ENCODE peak calls at places on chromosomes 6 and 20, in nine cellular contexts. One of them, this sample, is unnamed.

GRCh38 chr6:134420638-134421181 is 102.8 kb upstream of the SGK1 start:
- DNase-seq in transverse colon: no peak
- DNase-seq in ovary: no peak
- DNase-seq in esophagus muscularis mucosa: no peak
- DNase-seq in HepG2: no peak
- DNase-seq in sigmoid colon: no peak
- DNase-seq in K562: no peak
- DNase-seq in stomach: no peak
- DNase-seq in A549: peak
- DNase-seq in this sample: no peak

GRCh38 chr6:88166493-88166900 is 350 bp upstream of the CNR1 start:
- DNase-seq in stomach: no peak
- DNase-seq in HepG2: no peak
- DNase-seq in A549: no peak
- DNase-seq in K562: peak
- DNase-seq in esophagus muscularis mucosa: no peak
- DNase-seq in transverse colon: no peak
- DNase-seq in ovary: no peak
- DNase-seq in sigmoid colon: no peak
- DNase-seq in this sample: no peak

GRCh38 chr6:151494235-151494950 is 576 bp downstream of the CCDC170 start:
- DNase-seq in sigmoid colon: no peak
- DNase-seq in K562: no peak
- DNase-seq in ovary: peak
- DNase-seq in esophagus muscularis mucosa: no peak
- DNase-seq in transverse colon: no peak
- DNase-seq in A549: peak
- DNase-seq in stomach: peak
- DNase-seq in HepG2: peak
- DNase-seq in this sample: peak

GRCh38 chr6:50381106-50381415 is 331.3 kb upstream of the DEFB112 start:
- DNase-seq in K562: no peak
- DNase-seq in HepG2: no peak
- DNase-seq in ovary: no peak
- DNase-seq in A549: no peak
- DNase-seq in esophagus muscularis mucosa: no peak
- DNase-seq in sigmoid colon: no peak
- DNase-seq in transverse colon: no peak
- DNase-seq in stomach: no peak
- DNase-seq in this sample: no peak

GRCh38 chr6:12875061-12875460 is 158.5 kb downstream of the PHACTR1 start:
- DNase-seq in HepG2: no peak
- DNase-seq in sigmoid colon: no peak
- DNase-seq in esophagus muscularis mucosa: no peak
- DNase-seq in ovary: no peak
- DNase-seq in A549: no peak
- DNase-seq in K562: no peak
- DNase-seq in transverse colon: no peak
- DNase-seq in stomach: no peak
- DNase-seq in this sample: no peak

GRCh38 chr20:41895633-41896032 is 277.5 kb upstream of the CHD6 start:
- DNase-seq in sigmoid colon: no peak
- DNase-seq in transverse colon: no peak
- DNase-seq in esophagus muscularis mucosa: peak
- DNase-seq in A549: no peak
- DNase-seq in ovary: no peak
- DNase-seq in K562: no peak
- DNase-seq in stomach: no peak
- DNase-seq in HepG2: no peak
- DNase-seq in this sample: no peak

GRCh38 chr20:63009044-63009961 is 2.5 kb upstream of the BHLHE23 start:
- DNase-seq in esophagus muscularis mucosa: no peak
- DNase-seq in ovary: peak
- DNase-seq in HepG2: peak
- DNase-seq in sigmoid colon: peak
- DNase-seq in A549: peak
- DNase-seq in stomach: peak
- DNase-seq in transverse colon: peak
- DNase-seq in K562: peak
- DNase-seq in this sample: peak

GRCh38 chr6:160991411-160992322 is at the start of gene MAP3K4:
- DNase-seq in K562: peak
- DNase-seq in transverse colon: peak
- DNase-seq in sigmoid colon: peak
- DNase-seq in ovary: peak
- DNase-seq in esophagus muscularis mucosa: peak
- DNase-seq in HepG2: peak
- DNase-seq in A549: peak
- DNase-seq in stomach: peak
- DNase-seq in this sample: peak

GRCh38 chr6:150547511-150548222 is 52.0 kb upstream of the PLEKHG1 start:
- DNase-seq in K562: no peak
- DNase-seq in HepG2: peak
- DNase-seq in esophagus muscularis mucosa: peak
- DNase-seq in ovary: peak
- DNase-seq in sigmoid colon: no peak
- DNase-seq in stomach: no peak
- DNase-seq in transverse colon: no peak
- DNase-seq in A549: no peak
- DNase-seq in this sample: peak

GRCh38 chr6:35566794-35567193 is 54.1 kb upstream of the TULP1 start:
- DNase-seq in sigmoid colon: no peak
- DNase-seq in A549: no peak
- DNase-seq in HepG2: no peak
- DNase-seq in ovary: no peak
- DNase-seq in K562: no peak
- DNase-seq in esophagus muscularis mucosa: no peak
- DNase-seq in stomach: no peak
- DNase-seq in transverse colon: no peak
- DNase-seq in this sample: no peak

GRCh38 chr6:13697857-13698256 is 13.8 kb downstream of the RANBP9 start:
- DNase-seq in stomach: no peak
- DNase-seq in ovary: no peak
- DNase-seq in HepG2: no peak
- DNase-seq in sigmoid colon: no peak
- DNase-seq in transverse colon: no peak
- DNase-seq in K562: no peak
- DNase-seq in esophagus muscularis mucosa: no peak
- DNase-seq in A549: no peak
- DNase-seq in this sample: no peak

GRCh38 chr20:3818155-3819151 is 1.9 kb upstream of the AP5S1 start:
- DNase-seq in esophagus muscularis mucosa: no peak
- DNase-seq in HepG2: peak
- DNase-seq in ovary: peak
- DNase-seq in A549: peak
- DNase-seq in sigmoid colon: peak
- DNase-seq in K562: peak
- DNase-seq in stomach: peak
- DNase-seq in transverse colon: peak
- DNase-seq in this sample: peak

GRCh38 chr6:100267721-100268123 is 197.0 kb downstream of the SIM1 start:
- DNase-seq in HepG2: no peak
- DNase-seq in transverse colon: no peak
- DNase-seq in K562: no peak
- DNase-seq in A549: no peak
- DNase-seq in stomach: no peak
- DNase-seq in ovary: no peak
- DNase-seq in esophagus muscularis mucosa: no peak
- DNase-seq in sigmoid colon: no peak
- DNase-seq in this sample: no peak

GRCh38 chr6:30990422-30991086 is 7.0 kb downstream of the MUC21 start:
- DNase-seq in transverse colon: no peak
- DNase-seq in A549: no peak
- DNase-seq in sigmoid colon: no peak
- DNase-seq in HepG2: no peak
- DNase-seq in K562: no peak
- DNase-seq in stomach: no peak
- DNase-seq in ovary: no peak
- DNase-seq in esophagus muscularis mucosa: no peak
- DNase-seq in this sample: no peak

DNA sequence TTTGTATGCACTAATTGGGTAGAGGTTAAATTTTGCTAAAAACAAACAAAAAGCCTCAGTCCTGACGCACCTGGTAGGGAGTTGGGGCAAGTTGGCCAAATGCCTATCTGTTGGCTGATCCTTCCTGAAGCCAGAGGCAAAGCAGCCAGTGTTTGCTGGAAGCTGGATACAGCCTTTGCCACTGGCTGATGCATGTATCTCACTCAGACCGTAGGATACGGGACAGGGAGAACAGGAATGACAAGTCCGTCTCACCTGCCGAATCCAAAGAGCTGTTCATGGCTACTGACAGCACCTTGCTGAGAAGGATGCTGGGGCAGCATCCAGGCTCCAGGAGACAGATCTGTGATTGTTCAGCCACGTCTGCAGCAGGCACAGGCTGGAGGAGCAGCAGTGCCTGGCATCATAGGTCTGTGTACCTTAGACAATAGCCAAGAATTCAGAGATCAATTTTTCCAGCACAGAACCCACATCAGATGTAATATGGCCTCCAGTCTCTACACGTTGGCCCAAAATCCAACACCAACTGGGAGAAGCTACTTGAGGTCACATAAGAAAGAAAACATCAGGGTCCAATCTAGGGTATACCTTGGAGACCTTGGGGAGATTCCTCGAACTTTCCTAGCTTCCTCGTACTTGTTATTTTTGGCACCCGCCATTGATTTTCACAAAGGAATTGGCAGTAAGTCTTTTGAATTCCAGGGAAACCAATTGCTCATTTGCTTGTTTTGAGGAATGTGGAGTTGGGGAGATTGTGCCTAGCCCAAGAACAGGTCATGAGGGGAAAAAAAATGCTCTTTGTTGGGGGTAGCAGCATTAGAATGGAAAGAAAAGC is 108.5 kb upstream of the ARMC2 start:
- DNase-seq in ovary: no peak
- DNase-seq in K562: no peak
- DNase-seq in A549: no peak
- DNase-seq in sigmoid colon: no peak
- DNase-seq in stomach: peak
- DNase-seq in HepG2: no peak
- DNase-seq in esophagus muscularis mucosa: no peak
- DNase-seq in transverse colon: no peak
- DNase-seq in this sample: no peak
- TF ChIP-seq EP300 in ovary: no peak
- TF ChIP-seq EP300 in K562: no peak
- TF ChIP-seq EP300 in A549: no peak
- TF ChIP-seq EP300 in sigmoid colon: no peak
- TF ChIP-seq EP300 in stomach: no peak
- TF ChIP-seq EP300 in HepG2: no peak
- TF ChIP-seq EP300 in esophagus muscularis mucosa: no peak
- TF ChIP-seq EP300 in transverse colon: no peak
- TF ChIP-seq EP300 in this sample: no peak

DNA sequence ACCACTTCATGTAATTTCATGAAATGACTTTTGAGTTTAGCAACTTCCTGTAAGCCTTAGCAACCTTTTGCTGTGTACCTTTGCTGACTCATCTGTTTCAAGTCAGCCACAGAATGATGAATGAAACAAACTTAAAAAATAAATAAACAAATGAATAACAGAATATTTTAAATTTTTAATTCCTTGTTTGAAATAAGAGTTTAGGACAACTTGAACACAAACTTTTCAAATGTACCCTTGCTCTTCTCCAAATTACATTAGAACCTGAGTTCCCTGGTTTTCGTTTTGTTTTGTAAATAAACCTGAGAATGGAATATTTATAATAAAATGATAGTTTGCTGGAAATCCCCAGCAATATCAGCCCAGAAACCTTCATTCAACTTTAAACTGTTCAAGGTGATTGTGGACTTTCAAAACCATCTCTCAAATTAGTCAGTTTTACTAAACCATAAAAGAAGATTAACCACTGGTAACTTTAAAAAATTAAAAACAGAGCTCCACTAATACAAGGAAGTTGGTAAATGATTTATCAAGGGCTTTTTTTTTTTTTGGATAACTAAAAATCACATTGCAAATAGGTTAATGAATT is 10.1 kb downstream of the MBOAT1 start:
- DNase-seq in K562: peak
- DNase-seq in A549: peak
- DNase-seq in esophagus muscularis mucosa: no peak
- DNase-seq in sigmoid colon: no peak
- DNase-seq in transverse colon: no peak
- DNase-seq in stomach: no peak
- DNase-seq in ovary: no peak
- DNase-seq in HepG2: peak
- DNase-seq in this sample: no peak
- TF ChIP-seq EP300 in K562: peak
- TF ChIP-seq EP300 in A549: no peak
- TF ChIP-seq EP300 in esophagus muscularis mucosa: no peak
- TF ChIP-seq EP300 in sigmoid colon: no peak
- TF ChIP-seq EP300 in transverse colon: no peak
- TF ChIP-seq EP300 in stomach: no peak
- TF ChIP-seq EP300 in ovary: no peak
- TF ChIP-seq EP300 in HepG2: no peak
- TF ChIP-seq EP300 in this sample: no peak

GRCh38 chr6:44012078-44012493 is 115.2 kb downstream of the MRPL14 start:
- DNase-seq in ovary: no peak
- DNase-seq in sigmoid colon: peak
- DNase-seq in stomach: no peak
- DNase-seq in esophagus muscularis mucosa: no peak
- DNase-seq in HepG2: no peak
- DNase-seq in A549: no peak
- DNase-seq in transverse colon: no peak
- DNase-seq in K562: no peak
- DNase-seq in this sample: no peak
- TF ChIP-seq EP300 in ovary: no peak
- TF ChIP-seq EP300 in sigmoid colon: no peak
- TF ChIP-seq EP300 in stomach: no peak
- TF ChIP-seq EP300 in esophagus muscularis mucosa: no peak
- TF ChIP-seq EP300 in HepG2: peak
- TF ChIP-seq EP300 in A549: peak
- TF ChIP-seq EP300 in transverse colon: no peak
- TF ChIP-seq EP300 in K562: peak
- TF ChIP-seq EP300 in this sample: no peak

GRCh38 chr6:138844203-138844602 is 48.3 kb downstream of the ECT2L start:
- DNase-seq in ovary: peak
- DNase-seq in HepG2: peak
- DNase-seq in A549: no peak
- DNase-seq in sigmoid colon: no peak
- DNase-seq in stomach: no peak
- DNase-seq in transverse colon: no peak
- DNase-seq in K562: no peak
- DNase-seq in esophagus muscularis mucosa: no peak
- DNase-seq in this sample: peak

GRCh38 chr6:138847884-138848283 is 52.0 kb downstream of the ECT2L start:
- DNase-seq in HepG2: no peak
- DNase-seq in stomach: no peak
- DNase-seq in esophagus muscularis mucosa: no peak
- DNase-seq in sigmoid colon: no peak
- DNase-seq in K562: no peak
- DNase-seq in A549: no peak
- DNase-seq in ovary: no peak
- DNase-seq in transverse colon: no peak
- DNase-seq in this sample: no peak

GRCh38 chr6:138848461-138848860 is 52.6 kb downstream of the ECT2L start:
- DNase-seq in stomach: no peak
- DNase-seq in HepG2: no peak
- DNase-seq in esophagus muscularis mucosa: no peak
- DNase-seq in sigmoid colon: no peak
- DNase-seq in transverse colon: no peak
- DNase-seq in A549: no peak
- DNase-seq in ovary: no peak
- DNase-seq in K562: no peak
- DNase-seq in this sample: no peak
- TF ChIP-seq EP300 in stomach: no peak
- TF ChIP-seq EP300 in HepG2: no peak
- TF ChIP-seq EP300 in esophagus muscularis mucosa: no peak
- TF ChIP-seq EP300 in sigmoid colon: no peak
- TF ChIP-seq EP300 in transverse colon: no peak
- TF ChIP-seq EP300 in A549: no peak
- TF ChIP-seq EP300 in ovary: no peak
- TF ChIP-seq EP300 in K562: no peak
- TF ChIP-seq EP300 in this sample: no peak